ENCODE peak calls at places on chromosomes 1 and 21, in five cellular contexts. F is GM20000; H is glutamatergic neuron; D is stimulated activated CD8-positive, alpha-beta memory T cell treated with anti-CD3 and anti-CD28 coated beads, Interleukin-4, amount 100 ng/mL, for 4 hours; T is A549. Y is an unnamed sample.
A peak's percentile ranks its signal among the peaks of the same experiment; 100 is the strongest.

GRCh38 chr1:166675213-166675612 is 164.1 kb upstream of the POGK start:
- DNase-seq in H (no peak), F (no peak), T (no peak), D (no peak), Y (no peak)

GRCh38 chr1:52281518-52281917 is 84.5 kb downstream of the CC2D1B start:
- DNase-seq in D (no peak), H (no peak), T (no peak), F (no peak), Y (no peak)

GRCh38 chr1:93704063-93704462 is 22.4 kb upstream of the BCAR3 start:
- DNase-seq in H (no peak), F (peak; percentile 60), T (no peak), D (no peak), Y (no peak)

GRCh38 chr1:236794585-236795034 is 482 bp upstream of the MTR start:
- DNase-seq in D (no peak), T (no peak), F (no peak), H (no peak), Y (no peak)

GRCh38 chr21:29301703-29302102 is 3.0 kb downstream of the BACH1 start:
- DNase-seq in F (no peak), H (no peak), T (no peak), D (no peak), Y (no peak)

GRCh38 chr1:3741566-3742438 is 10.4 kb upstream of the CCDC27 start:
- DNase-seq in T (no peak), H (no peak), D (no peak), F (no peak), Y (no peak)

GRCh38 chr1:59150537-59151386 is 146.1 kb upstream of the FGGY start:
- DNase-seq in H (peak; percentile 40), T (peak; percentile 78), D (no peak), F (peak; percentile 59), Y (no peak)

GRCh38 chr1:160453443-160453842 is 53.1 kb downstream of the VANGL2 start:
- DNase-seq in T (no peak), D (no peak), F (peak; percentile 35), H (no peak), Y (no peak)

GRCh38 chr1:193105821-193106177 is 585 bp upstream of the GLRX2 start:
- DNase-seq in T (no peak), F (no peak), D (no peak), H (no peak), Y (no peak)

GRCh38 chr21:33069994-33070811 is at the start of gene OLIG1:
- DNase-seq in F (peak; percentile 62), T (peak; percentile 55), H (peak; percentile 83), D (no peak), Y (no peak)

GRCh38 chr1:26278303-26278702 is 1.6 kb upstream of the SH3BGRL3 start:
- DNase-seq in H (no peak), F (no peak), T (no peak), D (no peak), Y (no peak)

GRCh38 chr1:61645476-61645875 is 79.5 kb downstream of the TM2D1 start:
- DNase-seq in H (no peak), D (no peak), F (no peak), T (no peak), Y (no peak)

GRCh38 chr1:209839875-209840491 is 12.2 kb downstream of the UTP25 start:
- DNase-seq in T (peak; percentile 87), H (no peak), D (no peak), F (no peak), Y (no peak)

GRCh38 chr1:16420719-16421118 is 16.5 kb downstream of the SPATA21 start:
- DNase-seq in T (no peak), F (peak; percentile 70), H (no peak), D (peak; percentile 16), Y (no peak)

GRCh38 chr21:42468511-42469131 is 27.4 kb downstream of the RSPH1 start:
- DNase-seq in D (no peak), H (no peak), F (no peak), T (no peak), Y (no peak)

GRCh38 chr1:5950994-5951749 is 41.1 kb downstream of the NPHP4 start:
- DNase-seq in D (no peak), F (no peak), H (no peak), T (no peak), Y (no peak)

GRCh38 chr1:160460683-160461287 is 60.4 kb downstream of the VANGL2 start:
- DNase-seq in F (no peak), H (no peak), T (no peak), D (no peak), Y (no peak)

GRCh38 chr1:92992066-92992465 is 30.8 kb upstream of the DIPK1A start:
- DNase-seq in F (no peak), D (no peak), T (no peak), H (no peak), Y (no peak)

GRCh38 chr1:172638885-172639831 is 19.7 kb upstream of the FASLG start:
- DNase-seq in D (peak; percentile 59), F (peak; percentile 52), H (no peak), T (peak; percentile 51), Y (no peak)

GRCh38 chr1:52613611-52614373 is 11.6 kb downstream of the GPX7 start:
- DNase-seq in F (no peak), T (no peak), H (no peak), D (no peak), Y (no peak)

GRCh38 chr1:94926365-94926914 is 470 bp downstream of the CNN3 start:
- DNase-seq in F (peak; percentile 75), D (no peak), T (peak; percentile 47), H (peak; percentile 84), Y (no peak)

GRCh38 chr1:156964431-156964830 is 44.0 kb downstream of the LRRC71 start:
- DNase-seq in H (no peak), F (no peak), D (no peak), T (no peak), Y (no peak)

GRCh38 chr1:204829133-204829532 is 41.5 kb upstream of the NFASC start:
- DNase-seq in T (no peak), H (peak; percentile 35), D (no peak), F (no peak), Y (no peak)

GRCh38 chr1:8937701-8938100 is 8.0 kb upstream of the CA6 start:
- DNase-seq in D (no peak), H (no peak), T (no peak), F (no peak), Y (no peak)

GRCh38 chr1:27668808-27669723 is 2.9 kb downstream of the IFI6 start:
- DNase-seq in D (peak; percentile 85), T (peak; percentile 55), H (peak; percentile 89), F (peak; percentile 84), Y (peak; percentile 6)

GRCh38 chr1:13956386-13956785 is 256.4 kb downstream of the PRDM2 start:
- DNase-seq in F (no peak), H (no peak), T (no peak), D (no peak), Y (no peak)

GRCh38 chr1:20724364-20725188 is 6.8 kb upstream of the KIF17 start:
- DNase-seq in D (no peak), H (no peak), F (no peak), T (no peak), Y (no peak)

Y was measured in NCI-H2029 treated with DMSO at 0.1 percent for 48 hours.